ENCODE peak calls at places on chromosomes 2 and 18, in six cellular contexts. P is dorsolateral prefrontal cortex; Z is CD8-positive, alpha-beta T cell; U is Peyer's patch; I is activated CD8-positive, alpha-beta T cell treated with anti-CD3 and anti-CD28 coated beads for 36 hours; Q is OCI-LY7. R is an unnamed sample.

GRCh38 chr2:11602563-11603182 is 67.3 kb downstream of the NTSR2 start:
- DNase-seq in P (no peak), Z (no peak), U (no peak), I (no peak), Q (no peak), R (no peak)

GRCh38 chr2:164115806-164116205 is 380.0 kb upstream of the FIGN start:
- DNase-seq in P (no peak), Z (no peak), U (no peak), I (no peak), Q (no peak), R (no peak)

GRCh38 chr2:120014231-120014990 is 1.5 kb downstream of the EPB41L5 start:
- DNase-seq in P (no peak), Z (no peak), U (no peak), I (no peak), Q (no peak), R (no peak)

GRCh38 chr2:57602738-57603137 is 443.9 kb upstream of the VRK2 start:
- DNase-seq in P (no peak), Z (no peak), U (no peak), I (no peak), Q (no peak), R (no peak)

GRCh38 chr2:17791121-17791902 is 24.9 kb upstream of the MSGN1 start:
- DNase-seq in P (no peak), Z (no peak), U (no peak), I (no peak), Q (no peak), R (no peak)

GRCh38 chr2:184540246-184540789 is 58.0 kb upstream of the ZNF804A start:
- DNase-seq in P (no peak), Z (no peak), U (no peak), I (no peak), Q (no peak), R (no peak)

GRCh38 chr2:119960821-119961220 is 52.1 kb upstream of the EPB41L5 start:
- DNase-seq in P (no peak), Z (no peak), U (no peak), I (no peak), Q (no peak), R (no peak)

GRCh38 chr2:217650716-217651360 is 352.0 kb downstream of the TNS1 start:
- DNase-seq in P (no peak), Z (no peak), U (no peak), I (peak), Q (peak), R (peak)

GRCh38 chr18:24731981-24732380 is 271.5 kb downstream of the HRH4 start:
- DNase-seq in P (no peak), Z (no peak), U (no peak), I (no peak), Q (no peak), R (no peak)

GRCh38 chr18:24731158-24731557 is 270.7 kb downstream of the HRH4 start:
- DNase-seq in P (no peak), Z (no peak), U (no peak), I (no peak), Q (no peak), R (no peak)

GRCh38 chr18:24735504-24736243 is 275.2 kb downstream of the HRH4 start:
- DNase-seq in P (no peak), Z (no peak), U (no peak), I (no peak), Q (no peak), R (no peak)

GRCh38 chr18:24736686-24737085 is 276.2 kb downstream of the HRH4 start:
- DNase-seq in P (no peak), Z (no peak), U (no peak), I (no peak), Q (no peak), R (no peak)

GRCh38 chr18:24734058-24734457 is 273.6 kb downstream of the HRH4 start:
- DNase-seq in P (peak), Z (no peak), U (no peak), I (peak), Q (peak), R (no peak)
- TF ChIP-seq CTCF in P (no peak), Z (no peak), U (peak), I (no peak), Q (peak), R (no peak)

GRCh38 chr2:23294238-23294637 is 90.7 kb upstream of the KLHL29 start:
- DNase-seq in P (no peak), Z (no peak), U (no peak), I (peak), Q (no peak), R (no peak)
- TF ChIP-seq CTCF in P (no peak), Z (no peak), U (no peak), I (no peak), Q (peak), R (no peak)

GRCh38 chr2:36493221-36493620 is 104.7 kb downstream of the FEZ2 start:
- DNase-seq in P (peak), Z (no peak), U (no peak), I (no peak), Q (no peak), R (no peak)
- TF ChIP-seq CTCF in P (no peak), Z (no peak), U (no peak), I (no peak), Q (no peak), R (no peak)

DNA sequence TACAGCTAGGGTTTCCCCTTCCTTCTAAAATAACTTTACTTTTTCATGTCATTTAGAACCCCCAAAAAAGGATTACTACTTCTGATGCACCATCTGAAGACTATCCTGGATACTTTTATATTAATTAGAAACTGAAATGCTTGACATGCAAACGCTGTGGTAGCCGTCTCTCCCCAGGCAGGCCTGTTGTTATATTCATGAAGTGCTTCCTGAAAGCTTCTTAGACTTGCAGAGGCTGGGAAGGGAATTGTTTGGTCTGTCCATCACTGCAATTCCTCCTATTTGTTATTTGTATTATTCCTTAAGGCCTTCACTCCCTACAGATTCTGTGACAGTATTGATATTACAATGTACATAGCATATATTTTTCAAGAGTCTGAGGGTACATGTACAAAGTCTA is 370.2 kb downstream of the NRXN1 start:
- DNase-seq in P (no peak), Z (no peak), U (no peak), I (no peak), Q (no peak), R (no peak)
- TF ChIP-seq CTCF in P (no peak), Z (no peak), U (no peak), I (no peak), Q (no peak), R (no peak)

R was measured in GM10248.